ENCODE peak calls at places on chromosome 3, in nine cellular contexts. One of them, this sample, is unnamed.
A peak's percentile ranks its signal among the peaks of the same experiment; 100 is the strongest.

GRCh38 chr3:57876632-57877031 is 120.5 kb downstream of the SLMAP start:
- DNase-seq in bronchial epithelial cell: no peak
- DNase-seq in breast epithelium: no peak
- DNase-seq in mesothelial cell of epicardium: no peak
- DNase-seq in H9: no peak
- DNase-seq in progenitor cell of endocrine pancreas: no peak
- DNase-seq in choroid plexus epithelial cell: no peak
- DNase-seq in right lobe of liver: no peak
- DNase-seq in colonic mucosa: no peak
- DNase-seq in this sample: no peak

GRCh38 chr3:99867594-99868437 is 50.2 kb downstream of the CMSS1 start:
- DNase-seq in mesothelial cell of epicardium: no peak
- DNase-seq in right lobe of liver: no peak
- DNase-seq in progenitor cell of endocrine pancreas: no peak
- DNase-seq in H9: no peak
- DNase-seq in colonic mucosa: no peak
- DNase-seq in bronchial epithelial cell: no peak
- DNase-seq in breast epithelium: no peak
- DNase-seq in choroid plexus epithelial cell: peak; percentile 72
- DNase-seq in this sample: no peak

GRCh38 chr3:42823351-42823750 is 14.1 kb downstream of the ACKR2 start:
- DNase-seq in H9: no peak
- DNase-seq in colonic mucosa: peak; percentile 20
- DNase-seq in bronchial epithelial cell: peak; percentile 97
- DNase-seq in breast epithelium: no peak
- DNase-seq in right lobe of liver: no peak
- DNase-seq in choroid plexus epithelial cell: no peak
- DNase-seq in progenitor cell of endocrine pancreas: no peak
- DNase-seq in mesothelial cell of epicardium: no peak
- DNase-seq in this sample: no peak

GRCh38 chr3:42654331-42655201 is 1.1 kb downstream of the ZBTB47 start:
- DNase-seq in progenitor cell of endocrine pancreas: peak; percentile 57
- DNase-seq in colonic mucosa: peak; percentile 53
- DNase-seq in mesothelial cell of epicardium: peak; percentile 79
- DNase-seq in bronchial epithelial cell: no peak
- DNase-seq in breast epithelium: no peak
- DNase-seq in right lobe of liver: no peak
- DNase-seq in choroid plexus epithelial cell: peak; percentile 55
- DNase-seq in H9: peak; percentile 83
- DNase-seq in this sample: peak; percentile 71

GRCh38 chr3:182983811-182984210 is 3.5 kb upstream of the DCUN1D1 start:
- DNase-seq in bronchial epithelial cell: peak; percentile 5
- DNase-seq in progenitor cell of endocrine pancreas: no peak
- DNase-seq in mesothelial cell of epicardium: no peak
- DNase-seq in colonic mucosa: no peak
- DNase-seq in H9: no peak
- DNase-seq in breast epithelium: no peak
- DNase-seq in right lobe of liver: no peak
- DNase-seq in choroid plexus epithelial cell: peak; percentile 65
- DNase-seq in this sample: no peak

GRCh38 chr3:120469440-120470415 is 18.9 kb upstream of the FSTL1 start:
- DNase-seq in breast epithelium: peak; percentile 64
- DNase-seq in bronchial epithelial cell: peak; percentile 95
- DNase-seq in choroid plexus epithelial cell: peak; percentile 62
- DNase-seq in right lobe of liver: no peak
- DNase-seq in mesothelial cell of epicardium: peak; percentile 60
- DNase-seq in H9: peak; percentile 70
- DNase-seq in progenitor cell of endocrine pancreas: no peak
- DNase-seq in colonic mucosa: no peak
- DNase-seq in this sample: no peak

GRCh38 chr3:13198480-13198879 is 125.3 kb upstream of the IQSEC1 start:
- DNase-seq in bronchial epithelial cell: no peak
- DNase-seq in mesothelial cell of epicardium: no peak
- DNase-seq in colonic mucosa: no peak
- DNase-seq in H9: no peak
- DNase-seq in breast epithelium: no peak
- DNase-seq in right lobe of liver: no peak
- DNase-seq in choroid plexus epithelial cell: no peak
- DNase-seq in progenitor cell of endocrine pancreas: no peak
- DNase-seq in this sample: no peak

GRCh38 chr3:55191911-55192787 is 264.3 kb upstream of the LRTM1 start:
- DNase-seq in bronchial epithelial cell: peak; percentile 38
- DNase-seq in colonic mucosa: no peak
- DNase-seq in choroid plexus epithelial cell: peak; percentile 94
- DNase-seq in right lobe of liver: no peak
- DNase-seq in mesothelial cell of epicardium: no peak
- DNase-seq in breast epithelium: no peak
- DNase-seq in H9: no peak
- DNase-seq in progenitor cell of endocrine pancreas: no peak
- DNase-seq in this sample: no peak

GRCh38 chr3:192935441-192935840 is 17.8 kb upstream of the MB21D2 start:
- DNase-seq in colonic mucosa: no peak
- DNase-seq in H9: no peak
- DNase-seq in bronchial epithelial cell: peak; percentile 36
- DNase-seq in mesothelial cell of epicardium: no peak
- DNase-seq in breast epithelium: no peak
- DNase-seq in right lobe of liver: no peak
- DNase-seq in progenitor cell of endocrine pancreas: no peak
- DNase-seq in choroid plexus epithelial cell: peak; percentile 36
- DNase-seq in this sample: no peak

GRCh38 chr3:18418173-18418572 is 7.0 kb downstream of the SATB1 start:
- DNase-seq in right lobe of liver: no peak
- DNase-seq in mesothelial cell of epicardium: no peak
- DNase-seq in bronchial epithelial cell: no peak
- DNase-seq in breast epithelium: no peak
- DNase-seq in colonic mucosa: no peak
- DNase-seq in choroid plexus epithelial cell: no peak
- DNase-seq in H9: no peak
- DNase-seq in progenitor cell of endocrine pancreas: no peak
- DNase-seq in this sample: no peak

GRCh38 chr3:67044295-67044694 is 46.2 kb downstream of the KBTBD8 start:
- DNase-seq in right lobe of liver: no peak
- DNase-seq in breast epithelium: no peak
- DNase-seq in choroid plexus epithelial cell: peak; percentile 26
- DNase-seq in bronchial epithelial cell: no peak
- DNase-seq in progenitor cell of endocrine pancreas: no peak
- DNase-seq in H9: no peak
- DNase-seq in mesothelial cell of epicardium: no peak
- DNase-seq in colonic mucosa: no peak
- DNase-seq in this sample: no peak

GRCh38 chr3:118628704-118629341 is 405.8 kb downstream of the IGSF11 start:
- DNase-seq in breast epithelium: peak; percentile 40
- DNase-seq in bronchial epithelial cell: peak; percentile 77
- DNase-seq in choroid plexus epithelial cell: peak; percentile 68
- DNase-seq in mesothelial cell of epicardium: peak; percentile 78
- DNase-seq in colonic mucosa: peak; percentile 67
- DNase-seq in H9: peak; percentile 87
- DNase-seq in right lobe of liver: peak; percentile 78
- DNase-seq in progenitor cell of endocrine pancreas: peak; percentile 61
- DNase-seq in this sample: peak; percentile 78

GRCh38 chr3:185405243-185405642 is 42.3 kb downstream of the MAP3K13 start:
- DNase-seq in bronchial epithelial cell: peak; percentile 15
- DNase-seq in progenitor cell of endocrine pancreas: no peak
- DNase-seq in right lobe of liver: no peak
- DNase-seq in colonic mucosa: no peak
- DNase-seq in breast epithelium: no peak
- DNase-seq in choroid plexus epithelial cell: no peak
- DNase-seq in H9: no peak
- DNase-seq in mesothelial cell of epicardium: no peak
- DNase-seq in this sample: no peak

GRCh38 chr3:153162513-153163348 is 705 bp downstream of the RAP2B start:
- DNase-seq in breast epithelium: peak; percentile 32
- DNase-seq in H9: peak; percentile 37
- DNase-seq in bronchial epithelial cell: no peak
- DNase-seq in choroid plexus epithelial cell: peak; percentile 50
- DNase-seq in colonic mucosa: peak; percentile 42
- DNase-seq in mesothelial cell of epicardium: peak; percentile 58
- DNase-seq in right lobe of liver: peak; percentile 51
- DNase-seq in progenitor cell of endocrine pancreas: no peak
- DNase-seq in this sample: peak; percentile 51

GRCh38 chr3:149596136-149596770 is 61.6 kb downstream of the WWTR1 start:
- DNase-seq in H9: no peak
- DNase-seq in progenitor cell of endocrine pancreas: no peak
- DNase-seq in choroid plexus epithelial cell: peak; percentile 44
- DNase-seq in right lobe of liver: no peak
- DNase-seq in colonic mucosa: no peak
- DNase-seq in mesothelial cell of epicardium: no peak
- DNase-seq in breast epithelium: no peak
- DNase-seq in bronchial epithelial cell: peak; percentile 43
- DNase-seq in this sample: no peak

GRCh38 chr3:48655586-48655985 is 7.1 kb downstream of the CELSR3 start:
- DNase-seq in breast epithelium: no peak
- DNase-seq in bronchial epithelial cell: no peak
- DNase-seq in H9: no peak
- DNase-seq in right lobe of liver: no peak
- DNase-seq in colonic mucosa: no peak
- DNase-seq in choroid plexus epithelial cell: no peak
- DNase-seq in mesothelial cell of epicardium: no peak
- DNase-seq in progenitor cell of endocrine pancreas: no peak
- DNase-seq in this sample: no peak

GRCh38 chr3:52451237-52452083 is 2.4 kb downstream of the TNNC1 start:
- DNase-seq in breast epithelium: no peak
- DNase-seq in progenitor cell of endocrine pancreas: no peak
- DNase-seq in mesothelial cell of epicardium: no peak
- DNase-seq in right lobe of liver: no peak
- DNase-seq in H9: peak; percentile 27
- DNase-seq in bronchial epithelial cell: no peak
- DNase-seq in choroid plexus epithelial cell: no peak
- DNase-seq in colonic mucosa: no peak
- DNase-seq in this sample: no peak

DNA sequence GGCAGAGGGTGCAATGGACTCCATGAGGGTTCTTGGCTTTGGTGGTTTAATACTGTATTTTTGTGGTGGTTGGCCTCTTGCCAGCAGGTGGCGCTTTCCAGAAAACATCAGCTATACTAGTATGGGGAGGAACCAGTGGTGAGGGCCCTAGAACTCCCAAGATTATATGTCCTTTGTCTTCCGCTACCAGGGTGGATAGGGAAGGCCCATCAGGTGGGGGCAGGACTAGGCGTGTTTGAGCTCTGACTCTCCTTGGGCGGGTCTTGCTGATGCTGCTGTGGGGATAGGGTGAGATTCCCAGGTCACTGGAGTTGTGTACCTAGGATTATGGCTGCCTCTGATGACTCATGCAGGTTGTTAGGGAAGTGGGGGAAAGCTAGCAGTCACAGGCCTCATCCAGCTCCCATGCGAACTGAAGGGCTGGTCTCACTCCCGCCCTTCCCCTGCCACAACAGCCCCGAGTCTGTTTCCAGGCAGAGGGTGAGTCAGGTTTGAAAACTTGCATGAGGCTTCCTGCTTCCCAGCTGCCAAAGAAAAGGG is 357.7 kb downstream of the OTOL1 start:
- DNase-seq in progenitor cell of endocrine pancreas: no peak
- DNase-seq in mesothelial cell of epicardium: no peak
- DNase-seq in colonic mucosa: peak; percentile 38
- DNase-seq in breast epithelium: no peak
- DNase-seq in bronchial epithelial cell: peak; percentile 98
- DNase-seq in choroid plexus epithelial cell: peak; percentile 72
- DNase-seq in right lobe of liver: no peak
- DNase-seq in H9: peak; percentile 65
- DNase-seq in this sample: peak; percentile 59
- TF ChIP-seq CTCF in progenitor cell of endocrine pancreas: peak; percentile 46
- TF ChIP-seq CTCF in mesothelial cell of epicardium: peak; percentile 35
- TF ChIP-seq CTCF in colonic mucosa: peak; percentile 15
- TF ChIP-seq CTCF in breast epithelium: no peak
- TF ChIP-seq CTCF in bronchial epithelial cell: peak; percentile 43
- TF ChIP-seq CTCF in choroid plexus epithelial cell: peak; percentile 48
- TF ChIP-seq CTCF in right lobe of liver: no peak
- TF ChIP-seq CTCF in H9: peak; percentile 65
- TF ChIP-seq CTCF in this sample: peak; percentile 59

DNA sequence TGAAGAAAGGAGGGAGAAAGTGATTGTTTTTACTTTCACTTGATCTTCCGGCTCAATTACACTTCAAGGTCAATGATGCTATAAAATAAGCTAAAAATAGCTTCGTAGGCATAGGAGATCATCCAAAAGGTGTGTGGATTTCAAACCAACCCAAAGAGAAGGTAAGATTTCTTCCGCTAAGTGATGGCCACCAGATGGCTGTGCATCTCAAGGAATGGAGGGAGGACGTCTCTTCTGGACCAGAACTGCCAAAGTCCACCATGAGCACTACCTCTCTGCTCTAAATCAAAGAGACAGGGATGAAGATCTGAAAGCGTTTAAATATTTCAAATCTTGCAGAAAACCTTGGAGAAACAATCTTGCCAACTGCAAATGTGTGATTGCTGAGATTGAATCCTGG is 199.1 kb upstream of the ZPLD1 start:
- DNase-seq in colonic mucosa: no peak
- DNase-seq in H9: peak; percentile 38
- DNase-seq in breast epithelium: no peak
- DNase-seq in bronchial epithelial cell: peak; percentile 43
- DNase-seq in mesothelial cell of epicardium: no peak
- DNase-seq in right lobe of liver: no peak
- DNase-seq in choroid plexus epithelial cell: peak; percentile 65
- DNase-seq in progenitor cell of endocrine pancreas: no peak
- DNase-seq in this sample: no peak
- TF ChIP-seq CTCF in colonic mucosa: no peak
- TF ChIP-seq CTCF in H9: peak; percentile 65
- TF ChIP-seq CTCF in breast epithelium: peak; percentile 55
- TF ChIP-seq CTCF in bronchial epithelial cell: peak; percentile 59
- TF ChIP-seq CTCF in mesothelial cell of epicardium: no peak
- TF ChIP-seq CTCF in right lobe of liver: no peak
- TF ChIP-seq CTCF in choroid plexus epithelial cell: peak; percentile 85
- TF ChIP-seq CTCF in progenitor cell of endocrine pancreas: peak; percentile 24
- TF ChIP-seq CTCF in this sample: no peak

GRCh38 chr3:33977227-33977626 is 178.8 kb downstream of the PDCD6IP start:
- DNase-seq in H9: no peak
- DNase-seq in progenitor cell of endocrine pancreas: no peak
- DNase-seq in breast epithelium: no peak
- DNase-seq in choroid plexus epithelial cell: no peak
- DNase-seq in mesothelial cell of epicardium: no peak
- DNase-seq in bronchial epithelial cell: no peak
- DNase-seq in right lobe of liver: no peak
- DNase-seq in colonic mucosa: no peak
- DNase-seq in this sample: no peak

GRCh38 chr3:33982269-33982798 is 183.9 kb downstream of the PDCD6IP start:
- DNase-seq in mesothelial cell of epicardium: no peak
- DNase-seq in bronchial epithelial cell: no peak
- DNase-seq in progenitor cell of endocrine pancreas: no peak
- DNase-seq in breast epithelium: no peak
- DNase-seq in choroid plexus epithelial cell: peak; percentile 52
- DNase-seq in right lobe of liver: no peak
- DNase-seq in H9: no peak
- DNase-seq in colonic mucosa: no peak
- DNase-seq in this sample: no peak

GRCh38 chr3:33975463-33975862 is 177.0 kb downstream of the PDCD6IP start:
- DNase-seq in progenitor cell of endocrine pancreas: no peak
- DNase-seq in bronchial epithelial cell: peak; percentile 28
- DNase-seq in H9: no peak
- DNase-seq in choroid plexus epithelial cell: peak; percentile 36
- DNase-seq in colonic mucosa: no peak
- DNase-seq in breast epithelium: no peak
- DNase-seq in right lobe of liver: no peak
- DNase-seq in mesothelial cell of epicardium: no peak
- DNase-seq in this sample: no peak

GRCh38 chr3:33980252-33980651 is 181.8 kb downstream of the PDCD6IP start:
- DNase-seq in mesothelial cell of epicardium: no peak
- DNase-seq in colonic mucosa: no peak
- DNase-seq in bronchial epithelial cell: peak; percentile 75
- DNase-seq in progenitor cell of endocrine pancreas: no peak
- DNase-seq in choroid plexus epithelial cell: peak; percentile 86
- DNase-seq in right lobe of liver: no peak
- DNase-seq in breast epithelium: no peak
- DNase-seq in H9: no peak
- DNase-seq in this sample: no peak
- TF ChIP-seq CTCF in mesothelial cell of epicardium: no peak
- TF ChIP-seq CTCF in colonic mucosa: no peak
- TF ChIP-seq CTCF in bronchial epithelial cell: peak; percentile 79
- TF ChIP-seq CTCF in progenitor cell of endocrine pancreas: peak; percentile 65
- TF ChIP-seq CTCF in choroid plexus epithelial cell: peak; percentile 80
- TF ChIP-seq CTCF in right lobe of liver: peak; percentile 48
- TF ChIP-seq CTCF in breast epithelium: no peak
- TF ChIP-seq CTCF in H9: peak; percentile 73
- TF ChIP-seq CTCF in this sample: no peak

GRCh38 chr3:40226636-40227035 is 82.9 kb upstream of the EIF1B start:
- DNase-seq in choroid plexus epithelial cell: no peak
- DNase-seq in progenitor cell of endocrine pancreas: no peak
- DNase-seq in bronchial epithelial cell: no peak
- DNase-seq in colonic mucosa: no peak
- DNase-seq in breast epithelium: no peak
- DNase-seq in mesothelial cell of epicardium: no peak
- DNase-seq in right lobe of liver: no peak
- DNase-seq in H9: no peak
- DNase-seq in this sample: no peak
- TF ChIP-seq CTCF in choroid plexus epithelial cell: no peak
- TF ChIP-seq CTCF in progenitor cell of endocrine pancreas: no peak
- TF ChIP-seq CTCF in bronchial epithelial cell: no peak
- TF ChIP-seq CTCF in colonic mucosa: no peak
- TF ChIP-seq CTCF in breast epithelium: no peak
- TF ChIP-seq CTCF in mesothelial cell of epicardium: no peak
- TF ChIP-seq CTCF in right lobe of liver: no peak
- TF ChIP-seq CTCF in H9: no peak
- TF ChIP-seq CTCF in this sample: no peak

This sample was measured in glutamatergic neuron.